ENCODE peak calls at places on chromosomes 2 and 18, in four cellular contexts. P is GM23248; K is activated CD4-positive, CD25-positive, alpha-beta regulatory T cell; S is heart left ventricle. V is an unnamed sample.
A peak's percentile ranks its signal among the peaks of the same experiment; 100 is the strongest.

GRCh38 chr2:188788621-188789020 is 185.6 kb upstream of the COL3A1 start:
- DNase-seq in P (peak; percentile 86), K (no peak), S (peak; percentile 71), V (peak; percentile 89)

GRCh38 chr2:17788773-17789172 is 27.5 kb upstream of the MSGN1 start:
- DNase-seq in P (no peak), K (no peak), S (no peak), V (no peak)

GRCh38 chr18:73340135-73340934 is 472.5 kb upstream of the NETO1 start:
- DNase-seq in P (peak; percentile 37), K (no peak), S (no peak), V (peak; percentile 57)

GRCh38 chr2:149585317-149585885 is 2.2 kb downstream of the MMADHC start:
- DNase-seq in P (no peak), K (no peak), S (no peak), V (peak; percentile 65)

GRCh38 chr18:51278045-51278649 is 80.7 kb upstream of the MEX3C start:
- DNase-seq in P (peak; percentile 3), K (no peak), S (no peak), V (no peak)

GRCh38 chr18:59032308-59032707 is 107.4 kb upstream of the SEC11C start:
- DNase-seq in P (no peak), K (no peak), S (no peak), V (no peak)

GRCh38 chr2:170221317-170222288 is 43.7 kb downstream of the MYO3B start:
- DNase-seq in P (no peak), K (no peak), S (no peak), V (peak; percentile 63)

GRCh38 chr2:36704475-36705150 is 8.1 kb downstream of the VIT start:
- DNase-seq in P (no peak), K (no peak), S (no peak), V (peak; percentile 75)

GRCh38 chr2:138105358-138105757 is 141.1 kb downstream of the HNMT start:
- DNase-seq in P (no peak), K (no peak), S (no peak), V (peak; percentile 48)

GRCh38 chr2:95069465-95069864 is 44.0 kb downstream of the MAL start:
- DNase-seq in P (no peak), K (no peak), S (no peak), V (no peak)

V was measured in adipocyte.